ENCODE peak calls at places on chromosome 1, in seven cellular contexts. D, P, I, L, H, F and A are unnamed samples.

GRCh38 chr1:26038904-26039303 is 7.0 kb downstream of the SLC30A2 start:
- DNase-seq in D (no peak), P (no peak), I (no peak), L (no peak), H (no peak), F (no peak), A (no peak)

GRCh38 chr1:41497631-41498030 is 13.1 kb upstream of the EDN2 start:
- DNase-seq in D (no peak), P (no peak), I (no peak), L (no peak), H (no peak), F (no peak), A (no peak)

GRCh38 chr1:47323475-47324105 is 9.6 kb upstream of the STIL start:
- DNase-seq in D (no peak), P (no peak), I (no peak), L (peak; percentile 29), H (no peak), F (no peak), A (no peak)

GRCh38 chr1:71428029-71428428 is 347.2 kb upstream of the ZRANB2 start:
- DNase-seq in D (no peak), P (no peak), I (no peak), L (no peak), H (no peak), F (no peak), A (no peak)

GRCh38 chr1:14190508-14190907 is 408.0 kb upstream of the KAZN start:
- DNase-seq in D (no peak), P (no peak), I (no peak), L (no peak), H (no peak), F (no peak), A (no peak)

GRCh38 chr1:3215198-3216045 is 146.4 kb downstream of the PRDM16 start:
- DNase-seq in D (no peak), P (no peak), I (no peak), L (no peak), H (no peak), F (no peak), A (no peak)

GRCh38 chr1:192724670-192725069 is 84.2 kb upstream of the RGS2 start:
- DNase-seq in D (no peak), P (no peak), I (no peak), L (no peak), H (peak; percentile 68), F (no peak), A (no peak)

GRCh38 chr1:236509647-236510401 is 14.0 kb upstream of the LGALS8 start:
- DNase-seq in D (no peak), P (no peak), I (no peak), L (no peak), H (no peak), F (no peak), A (no peak)

GRCh38 chr1:9413143-9413876 is 120.6 kb downstream of the SPSB1 start:
- DNase-seq in D (peak; percentile 92), P (peak; percentile 69), I (peak; percentile 80), L (no peak), H (peak; percentile 95), F (peak; percentile 56), A (peak; percentile 76)

GRCh38 chr1:156172696-156173470 is 19.5 kb downstream of the SEMA4A start:
- DNase-seq in D (no peak), P (no peak), I (no peak), L (peak; percentile 28), H (no peak), F (no peak), A (no peak)

GRCh38 chr1:100485855-100486258 is 52.1 kb upstream of the GPR88 start:
- DNase-seq in D (no peak), P (no peak), I (no peak), L (peak; percentile 94), H (no peak), F (no peak), A (no peak)

GRCh38 chr1:152752225-152752624 is 5.6 kb upstream of the KPRP start:
- DNase-seq in D (no peak), P (no peak), I (no peak), L (peak; percentile 13), H (peak; percentile 70), F (no peak), A (no peak)

GRCh38 chr1:44239337-44239960 is 26.2 kb downstream of the DMAP1 start:
- DNase-seq in D (peak; percentile 60), P (no peak), I (peak; percentile 63), L (peak; percentile 48), H (peak; percentile 34), F (no peak), A (peak; percentile 67)

GRCh38 chr1:166903232-166903631 is 27.2 kb upstream of the TADA1 start:
- DNase-seq in D (no peak), P (no peak), I (no peak), L (no peak), H (no peak), F (no peak), A (no peak)

GRCh38 chr1:215794151-215794550 is 227.0 kb downstream of the KCTD3 start:
- DNase-seq in D (no peak), P (no peak), I (no peak), L (no peak), H (no peak), F (no peak), A (no peak)

GRCh38 chr1:108692724-108693655 is 880 bp downstream of the PRPF38B start:
- DNase-seq in D (peak; percentile 42), P (peak; percentile 48), I (peak; percentile 38), L (peak; percentile 65), H (peak; percentile 78), F (peak; percentile 41), A (peak; percentile 73)

DNA sequence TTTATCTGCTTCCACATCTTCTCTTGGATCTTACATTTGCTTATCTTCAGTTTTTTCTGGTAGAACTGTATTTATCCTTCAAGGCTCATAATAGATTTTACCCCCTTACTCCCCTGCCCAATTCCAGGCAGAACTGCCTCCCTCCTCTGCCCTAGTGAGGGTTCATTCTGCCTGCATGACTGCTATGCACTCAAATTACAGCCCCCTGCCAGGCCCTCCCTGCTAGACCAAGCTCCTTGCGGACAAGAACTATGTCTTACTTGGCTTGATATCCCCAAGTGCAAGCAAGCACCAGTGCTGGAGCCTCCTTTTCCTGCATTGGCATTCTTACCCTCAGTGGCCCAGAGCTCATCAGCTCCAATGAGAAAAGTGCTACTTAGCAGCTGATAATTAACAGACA is 18.1 kb downstream of the MAPKAPK2 start:
- DNase-seq in D (no peak), P (no peak), I (no peak), L (no peak), H (no peak), F (no peak), A (no peak)
- H3K4me3 ChIP-seq in D (no peak overlapping the region), P (no peak overlapping the region), I (no peak overlapping the region), L (no peak overlapping the region), H (no peak overlapping the region), F (no peak overlapping the region), A (no peak overlapping the region)

GRCh38 chr1:18572022-18572920 is 58.4 kb upstream of the PAX7 start:
- DNase-seq in D (no peak), P (no peak), I (no peak), L (no peak), H (no peak), F (no peak), A (no peak)

GRCh38 chr1:18569251-18569650 is 61.4 kb upstream of the PAX7 start:
- DNase-seq in D (no peak), P (no peak), I (peak; percentile 38), L (no peak), H (no peak), F (no peak), A (no peak)

GRCh38 chr1:18569811-18570545 is 60.7 kb upstream of the PAX7 start:
- DNase-seq in D (no peak), P (no peak), I (no peak), L (no peak), H (no peak), F (no peak), A (no peak)

GRCh38 chr1:18565321-18565720 is 65.3 kb upstream of the PAX7 start:
- DNase-seq in D (no peak), P (no peak), I (no peak), L (no peak), H (no peak), F (no peak), A (no peak)

DNA sequence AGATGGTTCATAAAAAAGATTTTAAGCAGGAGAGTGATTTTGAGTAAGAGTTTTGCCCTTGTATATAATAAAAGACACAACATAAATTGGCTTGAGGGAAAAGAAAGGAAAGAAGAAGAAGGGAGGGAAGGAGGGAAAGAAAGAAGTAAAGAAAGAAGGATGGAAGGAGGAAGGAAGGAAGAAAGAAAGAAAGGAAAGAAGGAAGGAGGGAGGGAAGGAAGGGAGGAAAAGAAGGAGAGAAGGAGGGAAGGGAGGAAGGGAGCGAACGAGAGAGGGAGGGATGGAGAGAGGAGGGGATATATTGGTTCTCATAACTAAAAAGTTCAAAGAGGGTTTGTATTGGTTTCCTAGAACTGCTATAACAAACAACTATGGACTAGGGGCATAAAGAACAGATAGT is 62.2 kb upstream of the PAX7 start:
- DNase-seq in D (no peak), P (no peak), I (no peak), L (no peak), H (no peak), F (no peak), A (no peak)
- H3K27me3 ChIP-seq in D (no peaks in the 10 kb centered on the region), P (no peaks in the 10 kb centered on the region), I (no peaks in the 10 kb centered on the region), L (peaks cover 3% of the 10 kb centered on the region), H (no peaks in the 10 kb centered on the region), F (no peaks in the 10 kb centered on the region), A (no peaks in the 10 kb centered on the region)

GRCh38 chr1:16155537-16156410 is at the start of gene EPHA2:
- DNase-seq in D (peak; percentile 90), P (peak; percentile 91), I (peak; percentile 96), L (peak; percentile 93), H (peak; percentile 86), F (peak; percentile 87), A (peak; percentile 95)
- TF ChIP-seq POLR2A in D (peak; percentile 81), P (peak; percentile 96), I (peak; percentile 81), L (peak; percentile 92), H (peak; percentile 84), F (peak; percentile 96), A (no peak)

DNA sequence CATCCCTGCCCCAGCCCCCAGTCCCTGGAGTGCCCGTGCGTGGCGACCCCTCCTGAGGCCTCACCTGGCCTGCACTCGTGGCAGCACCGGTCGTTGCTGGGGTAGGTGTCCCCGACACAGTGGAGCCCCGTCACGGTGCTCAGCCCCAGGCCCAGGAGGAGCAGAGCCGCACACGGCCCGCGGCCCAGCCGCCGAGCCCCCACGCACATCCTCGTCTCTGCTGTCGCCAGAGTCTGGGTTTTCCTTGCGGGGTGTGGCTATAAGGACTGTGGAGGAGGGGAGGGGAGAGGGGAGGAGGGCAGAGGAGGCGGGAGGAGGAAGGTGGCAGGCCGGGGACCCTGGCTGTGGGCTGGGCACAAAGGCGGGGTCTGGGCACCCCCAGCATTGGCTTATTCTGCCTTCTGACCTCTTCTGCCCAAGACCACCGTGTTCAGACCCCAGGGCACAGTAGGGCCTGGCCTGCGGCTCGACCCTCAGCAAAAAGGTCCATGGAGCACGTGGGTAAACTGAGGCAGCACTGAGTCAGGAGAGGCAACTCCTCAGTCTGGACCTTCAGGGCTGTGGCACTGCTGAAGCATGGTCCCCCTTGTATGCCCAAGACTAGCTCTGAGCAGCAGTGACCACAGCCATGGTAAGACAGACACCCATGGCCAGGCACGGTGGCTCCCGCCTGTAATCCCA is at the start of gene TNFRSF4:
- DNase-seq in D (no peak), P (no peak), I (peak; percentile 12), L (no peak), H (no peak), F (no peak), A (no peak)
- H3K4me3 ChIP-seq in D (no peak within 1 kb of the TSS), P (no peak within 1 kb of the TSS), I (peak within 1 kb of the TSS; percentile 56), L (no peak within 1 kb of the TSS), H (no peak within 1 kb of the TSS), F (no peak within 1 kb of the TSS), A (no peak within 1 kb of the TSS)

GRCh38 chr1:35876988-35877387 is 6.0 kb upstream of the AGO1 start:
- DNase-seq in D (no peak), P (no peak), I (no peak), L (no peak), H (peak; percentile 27), F (no peak), A (peak; percentile 29)
- H3K27me3 ChIP-seq in D (no peaks in the 10 kb centered on the region), P (no peaks in the 10 kb centered on the region), I (no peaks in the 10 kb centered on the region), L (no peaks in the 10 kb centered on the region), H (no peaks in the 10 kb centered on the region), F (no peaks in the 10 kb centered on the region), A (no peaks in the 10 kb centered on the region)